ENCODE peak calls at places on chromosomes 3 and 15, in six cellular contexts. One of them, this sample, is unnamed.

GRCh38 chr3:147538034-147538433 is 128.9 kb downstream of the ZIC1 start:
- DNase-seq in endothelial cell of umbilical vein: no peak
- DNase-seq in heart right ventricle: no peak
- DNase-seq in esophagus muscularis mucosa: no peak
- DNase-seq in sigmoid colon: no peak
- DNase-seq in suprapubic skin: no peak
- DNase-seq in this sample: no peak

GRCh38 chr3:197847866-197848401 is 56.9 kb downstream of the LRCH3 start:
- DNase-seq in endothelial cell of umbilical vein: peak; percentile 61
- DNase-seq in heart right ventricle: no peak
- DNase-seq in suprapubic skin: no peak
- DNase-seq in sigmoid colon: no peak
- DNase-seq in esophagus muscularis mucosa: no peak
- DNase-seq in this sample: no peak

GRCh38 chr3:111965484-111965883 is 13.3 kb upstream of the ABHD10 start:
- DNase-seq in sigmoid colon: no peak
- DNase-seq in esophagus muscularis mucosa: no peak
- DNase-seq in suprapubic skin: no peak
- DNase-seq in heart right ventricle: no peak
- DNase-seq in endothelial cell of umbilical vein: no peak
- DNase-seq in this sample: no peak

GRCh38 chr3:77885381-77885780 is 845.5 kb downstream of the ROBO2 start:
- DNase-seq in endothelial cell of umbilical vein: no peak
- DNase-seq in sigmoid colon: no peak
- DNase-seq in heart right ventricle: no peak
- DNase-seq in esophagus muscularis mucosa: no peak
- DNase-seq in suprapubic skin: no peak
- DNase-seq in this sample: no peak

GRCh38 chr3:34077796-34078195 is 279.4 kb downstream of the PDCD6IP start:
- DNase-seq in sigmoid colon: no peak
- DNase-seq in esophagus muscularis mucosa: no peak
- DNase-seq in heart right ventricle: no peak
- DNase-seq in suprapubic skin: no peak
- DNase-seq in endothelial cell of umbilical vein: no peak
- DNase-seq in this sample: no peak

GRCh38 chr3:141460097-141460704 is 26.6 kb upstream of the RASA2 start:
- DNase-seq in endothelial cell of umbilical vein: peak; percentile 77
- DNase-seq in suprapubic skin: peak; percentile 91
- DNase-seq in sigmoid colon: peak; percentile 93
- DNase-seq in esophagus muscularis mucosa: peak; percentile 95
- DNase-seq in heart right ventricle: peak; percentile 83
- DNase-seq in this sample: peak; percentile 94

GRCh38 chr3:157335677-157336076 is 101.0 kb upstream of the PTX3 start:
- DNase-seq in esophagus muscularis mucosa: no peak
- DNase-seq in sigmoid colon: no peak
- DNase-seq in endothelial cell of umbilical vein: peak; percentile 98
- DNase-seq in heart right ventricle: no peak
- DNase-seq in suprapubic skin: no peak
- DNase-seq in this sample: no peak

GRCh38 chr3:65401359-65401810 is 637.3 kb downstream of the MAGI1 start:
- DNase-seq in endothelial cell of umbilical vein: no peak
- DNase-seq in heart right ventricle: no peak
- DNase-seq in suprapubic skin: no peak
- DNase-seq in esophagus muscularis mucosa: no peak
- DNase-seq in sigmoid colon: no peak
- DNase-seq in this sample: no peak

GRCh38 chr3:182979719-182980191 is 583 bp downstream of the DCUN1D1 start:
- DNase-seq in endothelial cell of umbilical vein: peak; percentile 32
- DNase-seq in heart right ventricle: no peak
- DNase-seq in esophagus muscularis mucosa: no peak
- DNase-seq in suprapubic skin: peak; percentile 65
- DNase-seq in sigmoid colon: peak; percentile 68
- DNase-seq in this sample: no peak

GRCh38 chr15:95596487-95596886 is 734.0 kb upstream of the NR2F2 start:
- DNase-seq in esophagus muscularis mucosa: no peak
- DNase-seq in heart right ventricle: no peak
- DNase-seq in sigmoid colon: no peak
- DNase-seq in suprapubic skin: no peak
- DNase-seq in endothelial cell of umbilical vein: no peak
- DNase-seq in this sample: no peak

GRCh38 chr15:59550961-59551360 is 60.6 kb upstream of the GCNT3 start:
- DNase-seq in esophagus muscularis mucosa: no peak
- DNase-seq in heart right ventricle: no peak
- DNase-seq in endothelial cell of umbilical vein: no peak
- DNase-seq in sigmoid colon: no peak
- DNase-seq in suprapubic skin: no peak
- DNase-seq in this sample: no peak

GRCh38 chr3:167940241-167940640 is 155.5 kb downstream of the GOLIM4 start:
- DNase-seq in sigmoid colon: no peak
- DNase-seq in endothelial cell of umbilical vein: no peak
- DNase-seq in esophagus muscularis mucosa: no peak
- DNase-seq in suprapubic skin: no peak
- DNase-seq in heart right ventricle: no peak
- DNase-seq in this sample: no peak

GRCh38 chr15:59124261-59124660 is 19.3 kb downstream of the CCNB2 start:
- DNase-seq in esophagus muscularis mucosa: no peak
- DNase-seq in suprapubic skin: no peak
- DNase-seq in sigmoid colon: no peak
- DNase-seq in endothelial cell of umbilical vein: no peak
- DNase-seq in heart right ventricle: no peak
- DNase-seq in this sample: no peak

GRCh38 chr15:51737538-51738305 is at the start of gene LYSMD2:
- DNase-seq in heart right ventricle: peak; percentile 87
- DNase-seq in esophagus muscularis mucosa: peak; percentile 94
- DNase-seq in suprapubic skin: peak; percentile 82
- DNase-seq in endothelial cell of umbilical vein: peak; percentile 71
- DNase-seq in sigmoid colon: peak; percentile 89
- DNase-seq in this sample: peak; percentile 97

GRCh38 chr3:150105886-150106612 is 135.4 kb upstream of the PFN2 start:
- DNase-seq in heart right ventricle: no peak
- DNase-seq in suprapubic skin: no peak
- DNase-seq in sigmoid colon: no peak
- DNase-seq in endothelial cell of umbilical vein: no peak
- DNase-seq in esophagus muscularis mucosa: no peak
- DNase-seq in this sample: no peak

GRCh38 chr3:126551839-126552687 is 6.7 kb downstream of the C3orf22 start:
- DNase-seq in sigmoid colon: peak; percentile 35
- DNase-seq in esophagus muscularis mucosa: no peak
- DNase-seq in endothelial cell of umbilical vein: no peak
- DNase-seq in heart right ventricle: no peak
- DNase-seq in suprapubic skin: peak; percentile 46
- DNase-seq in this sample: peak; percentile 62

GRCh38 chr3:127320529-127321121 is 32.8 kb upstream of the PRR20G start:
- DNase-seq in endothelial cell of umbilical vein: no peak
- DNase-seq in heart right ventricle: no peak
- DNase-seq in sigmoid colon: no peak
- DNase-seq in suprapubic skin: no peak
- DNase-seq in esophagus muscularis mucosa: peak; percentile 29
- DNase-seq in this sample: no peak

GRCh38 chr3:10047876-10048275 is 21.6 kb downstream of the FANCD2 start:
- DNase-seq in suprapubic skin: no peak
- DNase-seq in heart right ventricle: no peak
- DNase-seq in sigmoid colon: no peak
- DNase-seq in endothelial cell of umbilical vein: no peak
- DNase-seq in esophagus muscularis mucosa: no peak
- DNase-seq in this sample: no peak
- H3K36me3 ChIP-seq in suprapubic skin: no peaks in the 10 kb centered on the region
- H3K36me3 ChIP-seq in heart right ventricle: no peaks in the 10 kb centered on the region
- H3K36me3 ChIP-seq in sigmoid colon: no peaks in the 10 kb centered on the region
- H3K36me3 ChIP-seq in endothelial cell of umbilical vein: peaks cover 4% of the 10 kb centered on the region
- H3K36me3 ChIP-seq in esophagus muscularis mucosa: no peaks in the 10 kb centered on the region
- H3K36me3 ChIP-seq in this sample: no peaks in the 10 kb centered on the region

DNA sequence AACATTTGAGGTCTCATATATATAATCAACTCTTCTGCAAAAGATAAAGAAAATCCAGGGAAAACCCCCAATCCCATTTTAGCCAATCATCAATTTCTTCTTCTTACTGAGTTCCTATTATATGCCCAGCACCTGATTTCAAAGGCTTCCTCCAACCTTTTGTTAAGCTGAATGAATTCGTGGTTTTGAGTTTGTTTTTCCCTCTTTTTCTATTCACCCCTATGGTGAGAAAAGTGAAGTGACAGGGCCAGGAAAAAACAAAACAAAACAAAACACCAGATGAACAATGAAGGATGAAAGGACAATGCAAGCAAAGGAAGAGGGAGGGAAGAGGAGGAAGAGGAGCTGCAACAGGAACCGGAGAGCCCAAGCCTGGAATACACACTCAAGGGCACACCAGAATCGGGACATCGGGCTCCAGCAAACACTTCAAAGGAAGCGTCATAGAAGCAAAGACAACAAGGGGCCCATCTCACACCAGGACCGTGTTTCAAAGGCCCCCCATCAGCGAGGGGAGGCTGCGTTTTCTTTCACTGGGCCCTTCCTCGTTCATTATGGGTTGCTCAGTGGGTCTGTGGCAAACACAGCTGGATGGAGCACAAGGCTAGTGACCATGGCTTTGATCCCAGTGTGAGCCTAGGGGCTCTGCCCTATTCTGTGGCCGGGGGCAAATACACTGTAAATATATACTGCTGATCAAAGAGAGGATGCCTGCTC is 50.2 kb downstream of the VGLL4 start:
- DNase-seq in heart right ventricle: no peak
- DNase-seq in esophagus muscularis mucosa: no peak
- DNase-seq in suprapubic skin: no peak
- DNase-seq in endothelial cell of umbilical vein: peak; percentile 59
- DNase-seq in sigmoid colon: no peak
- DNase-seq in this sample: no peak
- H3K4me1 ChIP-seq in heart right ventricle: peaks cover 86% of the 10 kb centered on the region
- H3K4me1 ChIP-seq in esophagus muscularis mucosa: peaks cover 74% of the 10 kb centered on the region
- H3K4me1 ChIP-seq in suprapubic skin: peaks cover 64% of the 10 kb centered on the region
- H3K4me1 ChIP-seq in endothelial cell of umbilical vein: peaks cover 41% of the 10 kb centered on the region
- H3K4me1 ChIP-seq in sigmoid colon: no peaks in the 10 kb centered on the region
- H3K4me1 ChIP-seq in this sample: peaks cover 39% of the 10 kb centered on the region

GRCh38 chr15:63726491-63726890 is 107.3 kb downstream of the HERC1 start:
- DNase-seq in suprapubic skin: no peak
- DNase-seq in heart right ventricle: no peak
- DNase-seq in sigmoid colon: no peak
- DNase-seq in esophagus muscularis mucosa: no peak
- DNase-seq in endothelial cell of umbilical vein: no peak
- DNase-seq in this sample: no peak

GRCh38 chr15:63724760-63725159 is 109.0 kb downstream of the HERC1 start:
- DNase-seq in heart right ventricle: no peak
- DNase-seq in endothelial cell of umbilical vein: no peak
- DNase-seq in suprapubic skin: no peak
- DNase-seq in esophagus muscularis mucosa: no peak
- DNase-seq in sigmoid colon: no peak
- DNase-seq in this sample: no peak

GRCh38 chr15:63722144-63722543 is 111.6 kb downstream of the HERC1 start:
- DNase-seq in esophagus muscularis mucosa: no peak
- DNase-seq in suprapubic skin: no peak
- DNase-seq in endothelial cell of umbilical vein: no peak
- DNase-seq in heart right ventricle: no peak
- DNase-seq in sigmoid colon: no peak
- DNase-seq in this sample: no peak

GRCh38 chr15:63729115-63729884 is 104.4 kb downstream of the HERC1 start:
- DNase-seq in endothelial cell of umbilical vein: no peak
- DNase-seq in heart right ventricle: no peak
- DNase-seq in sigmoid colon: no peak
- DNase-seq in esophagus muscularis mucosa: no peak
- DNase-seq in suprapubic skin: no peak
- DNase-seq in this sample: no peak

DNA sequence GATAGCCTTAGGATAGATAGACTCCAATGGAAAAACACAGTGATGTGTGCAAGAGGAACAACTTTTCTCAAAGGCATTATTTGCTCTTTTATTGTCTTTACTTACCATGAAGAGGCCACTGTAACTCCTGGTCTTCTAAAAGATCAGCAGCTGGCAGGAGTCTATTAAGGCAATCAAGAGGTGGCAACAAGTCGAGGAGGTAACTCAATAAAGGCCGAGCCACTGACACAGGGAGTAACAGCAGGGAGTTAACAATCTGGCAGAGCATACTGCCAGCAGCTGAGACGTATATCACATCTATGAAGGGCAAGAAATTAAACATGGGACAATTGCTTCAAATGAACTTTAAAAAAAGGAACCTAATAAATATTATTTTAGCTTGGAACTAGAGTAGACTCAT is 106.2 kb downstream of the HERC1 start:
- DNase-seq in sigmoid colon: no peak
- DNase-seq in heart right ventricle: no peak
- DNase-seq in suprapubic skin: no peak
- DNase-seq in endothelial cell of umbilical vein: no peak
- DNase-seq in esophagus muscularis mucosa: no peak
- DNase-seq in this sample: no peak
- H3K36me3 ChIP-seq in sigmoid colon: peaks cover 30% of the 10 kb centered on the region
- H3K36me3 ChIP-seq in heart right ventricle: peaks cover 5% of the 10 kb centered on the region
- H3K36me3 ChIP-seq in suprapubic skin: peaks cover 71% of the 10 kb centered on the region
- H3K36me3 ChIP-seq in endothelial cell of umbilical vein: peaks cover 6% of the 10 kb centered on the region
- H3K36me3 ChIP-seq in esophagus muscularis mucosa: peaks cover 64% of the 10 kb centered on the region
- H3K36me3 ChIP-seq in this sample: peaks cover 100% of the 10 kb centered on the region

GRCh38 chr3:160400631-160401150 is 1.2 kb downstream of the SMC4 start:
- DNase-seq in heart right ventricle: peak; percentile 31
- DNase-seq in sigmoid colon: peak; percentile 60
- DNase-seq in suprapubic skin: peak; percentile 59
- DNase-seq in endothelial cell of umbilical vein: no peak
- DNase-seq in esophagus muscularis mucosa: no peak
- DNase-seq in this sample: peak; percentile 91

GRCh38 chr3:160399347-160400047 is at the start of gene SMC4:
- DNase-seq in heart right ventricle: peak; percentile 46
- DNase-seq in esophagus muscularis mucosa: peak; percentile 94
- DNase-seq in suprapubic skin: peak; percentile 88
- DNase-seq in sigmoid colon: peak; percentile 91
- DNase-seq in endothelial cell of umbilical vein: peak; percentile 92
- DNase-seq in this sample: peak; percentile 94

GRCh38 chr3:160400048-160400630 is 689 bp downstream of the SMC4 start:
- DNase-seq in sigmoid colon: peak; percentile 75
- DNase-seq in heart right ventricle: peak; percentile 42
- DNase-seq in endothelial cell of umbilical vein: peak; percentile 78
- DNase-seq in esophagus muscularis mucosa: no peak
- DNase-seq in suprapubic skin: peak; percentile 79
- DNase-seq in this sample: peak; percentile 93

GRCh38 chr3:160401301-160402095 is 2.0 kb downstream of the SMC4 start:
- DNase-seq in sigmoid colon: no peak
- DNase-seq in suprapubic skin: no peak
- DNase-seq in heart right ventricle: no peak
- DNase-seq in esophagus muscularis mucosa: no peak
- DNase-seq in endothelial cell of umbilical vein: peak; percentile 81
- DNase-seq in this sample: no peak

GRCh38 chr3:160398820-160399346 is at the start of gene IFT80:
- DNase-seq in heart right ventricle: peak; percentile 95
- DNase-seq in endothelial cell of umbilical vein: peak; percentile 97
- DNase-seq in suprapubic skin: peak; percentile 98
- DNase-seq in sigmoid colon: peak; percentile 98
- DNase-seq in esophagus muscularis mucosa: peak; percentile 98
- DNase-seq in this sample: peak; percentile 99
- H3K4me1 ChIP-seq in heart right ventricle: peaks cover 35% of the 10 kb centered on the region
- H3K4me1 ChIP-seq in endothelial cell of umbilical vein: peaks cover 13% of the 10 kb centered on the region
- H3K4me1 ChIP-seq in suprapubic skin: peaks cover 38% of the 10 kb centered on the region
- H3K4me1 ChIP-seq in sigmoid colon: no peaks in the 10 kb centered on the region
- H3K4me1 ChIP-seq in esophagus muscularis mucosa: peaks cover 27% of the 10 kb centered on the region
- H3K4me1 ChIP-seq in this sample: peaks cover 48% of the 10 kb centered on the region

GRCh38 chr3:66763294-66763693 is 234.8 kb upstream of the KBTBD8 start:
- DNase-seq in sigmoid colon: no peak
- DNase-seq in suprapubic skin: peak; percentile 83
- DNase-seq in heart right ventricle: no peak
- DNase-seq in esophagus muscularis mucosa: no peak
- DNase-seq in endothelial cell of umbilical vein: no peak
- DNase-seq in this sample: no peak
- H3K36me3 ChIP-seq in sigmoid colon: no peaks in the 10 kb centered on the region
- H3K36me3 ChIP-seq in suprapubic skin: no peaks in the 10 kb centered on the region
- H3K36me3 ChIP-seq in heart right ventricle: no peaks in the 10 kb centered on the region
- H3K36me3 ChIP-seq in esophagus muscularis mucosa: no peaks in the 10 kb centered on the region
- H3K36me3 ChIP-seq in endothelial cell of umbilical vein: no peaks in the 10 kb centered on the region
- H3K36me3 ChIP-seq in this sample: no peaks in the 10 kb centered on the region

This sample was measured in spleen.